ENCODE peak calls at places on chromosome 1, in ten cellular contexts. I, U, P, B, Y, J, V, F, S and D are unnamed samples.

GRCh38 chr1:31702836-31703404 is 897 bp downstream of the COL16A1 start:
- DNase-seq in V (no peak), B (no peak), I (no peak), S (no peak), P (no peak), F (peak), J (no peak), Y (no peak), U (no peak), D (no peak)

GRCh38 chr1:159090566-159091546 is 14.3 kb upstream of the AIM2 start:
- DNase-seq in V (no peak), B (no peak), J (no peak), S (no peak), I (no peak), P (no peak), U (no peak), F (peak), Y (no peak), D (no peak)

GRCh38 chr1:234102591-234102990 is 198.1 kb downstream of the SLC35F3 start:
- DNase-seq in I (no peak), Y (no peak), J (no peak), B (no peak), V (no peak), P (no peak), S (no peak), F (no peak), U (peak), D (no peak)

GRCh38 chr1:234768569-234769283 is 158.7 kb upstream of the IRF2BP2 start:
- DNase-seq in I (no peak), B (no peak), S (no peak), Y (no peak), F (no peak), J (no peak), U (no peak), V (no peak), P (no peak), D (no peak)

GRCh38 chr1:207510444-207510843 is 14.5 kb downstream of the CR1 start:
- DNase-seq in B (no peak), Y (no peak), P (no peak), J (no peak), V (no peak), S (no peak), F (no peak), U (no peak), I (no peak), D (no peak)

GRCh38 chr1:58887059-58887458 is 103.2 kb upstream of the JUN start:
- DNase-seq in P (no peak), Y (no peak), U (no peak), I (no peak), S (no peak), F (no peak), V (no peak), J (no peak), B (no peak), D (no peak)

GRCh38 chr1:5340560-5341130 is 651.6 kb downstream of the NPHP4 start:
- DNase-seq in F (no peak), P (no peak), S (no peak), I (no peak), B (no peak), J (no peak), Y (no peak), V (no peak), U (no peak), D (no peak)

GRCh38 chr1:238832106-238832505 is 554.3 kb upstream of the CHRM3 start:
- DNase-seq in S (no peak), F (no peak), V (no peak), Y (no peak), U (no peak), J (no peak), I (no peak), B (no peak), P (no peak), D (no peak)

GRCh38 chr1:165717918-165718515 is 19.7 kb upstream of the ALDH9A1 start:
- DNase-seq in V (peak), F (peak), Y (no peak), S (no peak), J (peak), B (no peak), I (no peak), U (peak), P (peak), D (no peak)

GRCh38 chr1:228371741-228372182 is 34.9 kb downstream of the TRIM11 start:
- DNase-seq in P (no peak), J (no peak), B (peak), S (no peak), Y (no peak), U (no peak), V (no peak), I (no peak), F (no peak), D (peak)

GRCh38 chr1:170182442-170182841 is 36.7 kb downstream of the NTMT2 start:
- DNase-seq in S (no peak), U (no peak), V (no peak), Y (no peak), F (no peak), I (no peak), P (no peak), B (no peak), J (no peak), D (no peak)

GRCh38 chr1:213751064-213751397 is 236.7 kb upstream of the PROX1 start:
- DNase-seq in Y (no peak), U (no peak), F (no peak), V (no peak), P (no peak), B (no peak), S (no peak), I (no peak), J (no peak), D (no peak)

DNA sequence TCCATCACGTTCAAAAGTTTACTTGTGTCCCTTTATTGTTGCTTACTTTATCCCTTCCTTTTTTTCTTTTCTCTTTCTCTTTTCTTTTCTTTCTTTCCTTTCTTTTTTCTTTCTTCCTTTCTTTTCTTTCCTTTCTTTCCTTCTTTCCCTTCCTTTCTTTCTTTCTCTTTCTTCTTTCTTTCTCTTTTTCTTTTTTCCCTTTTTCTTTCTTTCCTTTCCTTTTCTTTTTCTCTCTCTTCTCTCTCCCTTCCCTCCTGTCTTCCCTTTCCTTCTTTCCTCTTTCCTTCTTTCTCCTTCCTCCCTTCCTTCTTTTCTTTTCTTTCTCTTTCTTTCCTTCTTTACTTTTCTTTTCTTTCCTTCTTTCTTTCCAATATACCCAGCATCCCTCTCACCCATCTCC is 391.2 kb downstream of the DPYD start:
- DNase-seq in Y (no peak), I (no peak), B (no peak), F (no peak), U (no peak), J (no peak), V (no peak), S (no peak), P (no peak), D (no peak)
- TF ChIP-seq CTCF in Y (no peak), I (no peak), B (no peak), F (no peak), U (no peak), J (no peak), V (no peak), S (no peak), P (no peak), D (no peak)

GRCh38 chr1:150186789-150187559 is 37.3 kb downstream of the PLEKHO1 start:
- DNase-seq in P (peak), B (no peak), I (no peak), F (peak), Y (no peak), U (peak), V (no peak), S (no peak), J (peak), D (peak)

GRCh38 chr1:150182233-150182632 is 32.5 kb downstream of the PLEKHO1 start:
- DNase-seq in I (no peak), F (no peak), P (no peak), J (no peak), B (no peak), Y (no peak), S (no peak), V (no peak), U (no peak), D (no peak)

GRCh38 chr1:150192012-150192411 is 42.3 kb downstream of the PLEKHO1 start:
- DNase-seq in Y (no peak), S (no peak), U (no peak), P (peak), V (no peak), F (peak), J (peak), B (no peak), I (no peak), D (no peak)

GRCh38 chr1:150185481-150185880 is 35.8 kb downstream of the PLEKHO1 start:
- DNase-seq in I (no peak), P (no peak), U (no peak), S (no peak), V (no peak), J (no peak), Y (no peak), F (no peak), B (no peak), D (no peak)

GRCh38 chr1:150187560-150187931 is 37.8 kb downstream of the PLEKHO1 start:
- DNase-seq in J (no peak), F (no peak), I (no peak), P (no peak), B (no peak), V (no peak), S (no peak), U (no peak), Y (no peak), D (no peak)
- TF ChIP-seq CTCF in J (no peak), F (peak), I (no peak), P (no peak), B (no peak), V (no peak), S (no peak), U (no peak), Y (no peak), D (peak)

GRCh38 chr1:47390843-47391242 is 25.2 kb upstream of the FOXE3 start:
- DNase-seq in U (no peak), Y (no peak), V (no peak), J (no peak), P (no peak), S (no peak), B (no peak), F (no peak), I (no peak), D (no peak)
- TF ChIP-seq CTCF in U (no peak), Y (no peak), V (no peak), J (no peak), P (no peak), S (no peak), B (no peak), F (no peak), I (no peak), D (no peak)

DNA sequence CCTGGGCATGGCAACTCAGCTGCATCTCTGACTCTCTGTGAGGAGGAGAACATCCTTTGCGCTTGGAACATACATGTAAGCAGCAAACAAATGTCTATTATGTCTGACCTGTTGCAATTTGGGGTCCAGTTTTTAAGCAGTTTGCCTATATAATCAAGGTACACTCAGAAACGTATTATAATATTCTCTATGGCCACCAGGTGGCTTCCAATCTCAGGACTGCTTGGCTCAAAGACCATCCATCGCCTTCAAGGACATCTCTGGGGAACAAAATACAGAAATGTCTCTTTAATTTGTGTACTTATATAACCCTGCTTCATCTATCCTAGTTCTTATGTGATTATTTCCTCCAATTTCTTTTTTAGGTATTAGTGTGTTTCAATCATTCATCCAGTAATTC is 227.2 kb downstream of the OLFM3 start:
- DNase-seq in I (no peak), U (no peak), J (peak), P (peak), S (no peak), Y (no peak), V (no peak), B (no peak), F (peak), D (no peak)
- TF ChIP-seq CTCF in I (no peak), U (no peak), J (no peak), P (peak), S (no peak), Y (no peak), V (no peak), B (no peak), F (peak), D (no peak)

DNA sequence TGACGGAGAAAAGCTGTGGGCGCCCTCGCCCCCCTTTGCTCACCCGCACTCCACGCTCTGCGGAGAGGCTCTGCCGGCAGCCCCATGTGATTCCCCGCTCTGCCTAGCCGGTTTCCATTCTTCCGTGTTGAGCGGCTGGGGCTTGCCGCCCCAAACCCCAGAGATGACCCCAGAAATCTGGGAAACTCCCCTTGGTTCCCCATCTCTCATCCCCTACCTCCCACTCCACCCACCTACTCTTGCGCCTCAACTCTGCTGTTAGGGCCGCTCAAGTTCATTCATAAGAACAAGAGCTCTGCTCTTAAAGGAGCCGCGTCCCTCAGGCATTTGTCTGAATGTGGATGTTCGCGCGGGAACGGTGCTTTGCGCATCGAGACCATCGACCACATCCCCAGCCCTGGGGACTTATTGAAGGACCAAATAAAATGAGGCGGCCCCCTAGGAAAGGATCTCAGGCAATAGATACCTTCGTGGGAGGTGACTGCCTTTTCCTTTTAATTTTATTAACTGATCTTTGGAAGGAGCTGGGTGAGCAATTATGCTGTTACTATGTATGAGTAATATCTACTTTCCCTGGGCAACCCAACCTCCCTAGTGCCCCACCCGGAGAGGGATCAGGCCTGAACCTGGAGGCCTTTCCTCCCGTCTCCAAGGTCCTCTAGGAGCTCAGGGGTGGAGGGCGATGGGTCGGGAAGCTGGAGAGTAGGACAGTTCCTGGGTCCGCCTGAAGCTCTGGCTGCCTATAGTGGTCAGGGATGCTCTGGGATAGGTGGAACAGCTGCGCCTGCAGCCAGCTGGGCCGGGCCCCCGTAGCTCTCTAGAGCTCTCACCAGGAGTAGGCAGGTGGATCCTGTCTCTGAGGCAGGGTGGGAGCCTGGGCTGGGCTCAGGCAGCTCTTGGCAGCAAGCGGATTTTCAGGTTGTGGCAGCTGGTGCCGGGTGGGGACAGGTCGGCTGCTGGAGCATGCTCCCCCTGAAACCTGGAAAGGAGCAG is 898 bp downstream of the MFSD2A start:
- DNase-seq in P (peak), J (peak), Y (no peak), F (peak), U (peak), I (no peak), B (no peak), V (peak), S (no peak), D (no peak)
- TF ChIP-seq CTCF in P (no peak), J (no peak), Y (no peak), F (no peak), U (no peak), I (no peak), B (no peak), V (no peak), S (no peak), D (no peak)

GRCh38 chr1:171585715-171586114 is 36.3 kb upstream of the MYOCOS start:
- DNase-seq in S (no peak), U (no peak), I (no peak), F (peak), B (no peak), V (no peak), J (no peak), P (no peak), Y (no peak), D (no peak)
- TF ChIP-seq CTCF in S (no peak), U (no peak), I (no peak), F (no peak), B (no peak), V (no peak), J (no peak), P (no peak), Y (no peak), D (no peak)

GRCh38 chr1:154384650-154385557 is 20.2 kb upstream of the IL6R start:
- DNase-seq in V (no peak), U (no peak), J (no peak), P (no peak), B (no peak), S (no peak), Y (no peak), I (no peak), F (no peak), D (no peak)

GRCh38 chr1:154379301-154379700 is 25.8 kb upstream of the IL6R start:
- DNase-seq in B (no peak), V (no peak), I (no peak), P (no peak), Y (no peak), F (no peak), U (no peak), J (no peak), S (no peak), D (no peak)
- TF ChIP-seq CTCF in B (no peak), V (no peak), I (no peak), P (no peak), Y (no peak), F (no peak), U (no peak), J (no peak), S (no peak), D (no peak)

GRCh38 chr1:156337888-156338179 is 258 bp downstream of the CCT3 start:
- DNase-seq in F (no peak), U (no peak), J (no peak), B (no peak), Y (no peak), V (no peak), P (no peak), I (peak), S (no peak), D (no peak)
- TF ChIP-seq CTCF in F (no peak), U (no peak), J (no peak), B (peak), Y (no peak), V (no peak), P (no peak), I (no peak), S (no peak), D (no peak)

DNA sequence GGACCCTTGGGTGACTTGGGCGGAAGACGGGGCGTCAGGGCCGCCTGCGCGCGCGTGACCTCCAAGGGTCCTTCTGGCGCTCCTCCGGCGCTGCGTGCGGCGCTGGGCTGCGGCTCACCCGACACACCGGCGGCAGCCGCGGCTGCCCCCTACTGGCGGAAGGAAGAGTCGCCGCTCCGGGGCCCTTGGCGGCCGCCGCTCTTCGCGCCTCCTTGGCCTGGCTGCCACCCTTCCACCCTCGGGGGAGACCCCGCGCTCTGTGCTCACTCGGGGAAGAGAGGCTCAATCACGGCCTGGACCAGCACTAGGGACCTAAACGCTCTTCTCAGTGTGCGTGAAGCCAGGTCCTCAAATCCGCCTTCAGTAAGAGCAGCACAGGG is 89.7 kb downstream of the DMRTA2 start:
- DNase-seq in P (peak), V (peak), I (peak), B (peak), J (peak), F (peak), S (no peak), Y (no peak), U (peak), D (no peak)
- TF ChIP-seq CTCF in P (peak), V (no peak), I (peak), B (peak), J (peak), F (peak), S (peak), Y (peak), U (no peak), D (peak)